ENCODE peak calls at places on chromosomes 4 and X, in five cellular contexts. T, I, P, Q and M are unnamed samples.

GRCh38 chr4:26766142-26766541 is 94.5 kb upstream of the STIM2 start:
- DNase-seq in T (no peak), I (no peak), P (no peak), Q (no peak), M (no peak)

GRCh38 chr4:152901205-152901604 is 34.9 kb upstream of the FHDC1 start:
- DNase-seq in T (no peak), I (no peak), P (no peak), Q (no peak), M (no peak)

GRCh38 chrX:110157444-110157843 is 154.5 kb downstream of the TMEM164 start:
- DNase-seq in T (no peak), I (no peak), P (no peak), Q (no peak), M (no peak)

GRCh38 chr4:64738240-64738639 is 329.0 kb upstream of the TECRL start:
- DNase-seq in T (no peak), I (no peak), P (no peak), Q (no peak), M (no peak)

GRCh38 chr4:4387531-4388311 is 819 bp downstream of the NSG1 start:
- DNase-seq in T (no peak), I (no peak), P (peak), Q (no peak), M (peak)

GRCh38 chr4:101259876-101260275 is 87.5 kb downstream of the PPP3CA start:
- DNase-seq in T (no peak), I (no peak), P (no peak), Q (no peak), M (no peak)

GRCh38 chr4:76905521-76905920 is 7.6 kb upstream of the SOWAHB start:
- DNase-seq in T (no peak), I (no peak), P (no peak), Q (no peak), M (no peak)

GRCh38 chrX:108516184-108516583 is 76.5 kb downstream of the COL4A5 start:
- DNase-seq in T (no peak), I (no peak), P (peak), Q (no peak), M (no peak)

GRCh38 chr4:80264352-80264647 is 2.2 kb upstream of the FGF5 start:
- DNase-seq in T (no peak), I (no peak), P (no peak), Q (no peak), M (no peak)

GRCh38 chrX:11952176-11952720 is 186.0 kb upstream of the FRMPD4 start:
- DNase-seq in T (no peak), I (no peak), P (no peak), Q (no peak), M (no peak)

GRCh38 chr4:109629775-109630174 is 69.7 kb downstream of the MCUB start:
- DNase-seq in T (no peak), I (no peak), P (no peak), Q (no peak), M (no peak)

GRCh38 chr4:156578005-156578404 is 393.6 kb downstream of the PDGFC start:
- DNase-seq in T (no peak), I (no peak), P (no peak), Q (peak), M (no peak)